ENCODE peak calls at places on chromosomes 12 and 14, in ten cellular contexts. P is fibroblast of mammary gland; Q is CD8-positive, alpha-beta T cell; Y is NCI-H2081; Z is IMR-90; U is amygdala; S is HuH-7; G is cardiac fibroblast; R is A172; V is H4. K is an unnamed sample.

GRCh38 chr14:33737446-33737845 is 213.4 kb downstream of the EGLN3 start:
- DNase-seq in Y (no peak), P (peak), S (no peak), R (peak), G (peak), Q (no peak), V (no peak), Z (no peak), U (no peak), K (peak)

GRCh38 chr14:23121401-23121800 is 2.3 kb upstream of the CEBPE start:
- DNase-seq in U (peak), P (peak), Q (no peak), V (no peak), G (peak), R (peak), S (no peak), Y (no peak), Z (peak), K (peak)

GRCh38 chr12:113186033-113186365 is 478 bp downstream of the RITA1 start:
- DNase-seq in R (no peak), G (peak), Z (peak), V (no peak), S (no peak), Q (no peak), U (no peak), Y (peak), P (peak), K (peak)

GRCh38 chr14:68449565-68450295 is 343.1 kb downstream of the ZFP36L1 start:
- DNase-seq in P (no peak), Q (no peak), G (no peak), V (no peak), U (no peak), Y (no peak), S (no peak), R (no peak), Z (no peak), K (no peak)

GRCh38 chr12:111546758-111547383 is 52.2 kb downstream of the ATXN2 start:
- DNase-seq in S (no peak), R (no peak), P (peak), G (no peak), U (no peak), Z (peak), V (no peak), Y (no peak), Q (no peak), K (no peak)

GRCh38 chr14:92348154-92348553 is 25.2 kb downstream of the SLC24A4 start:
- DNase-seq in V (no peak), P (no peak), Q (no peak), G (no peak), S (peak), Y (peak), U (no peak), R (no peak), Z (no peak), K (no peak)

GRCh38 chr12:10033783-10034381 is 3.4 kb downstream of the CLEC9A start:
- DNase-seq in Q (no peak), S (no peak), Z (peak), U (no peak), G (no peak), P (peak), Y (no peak), V (no peak), R (peak), K (peak)

GRCh38 chr14:24311837-24312615 is 724 bp downstream of the LTB4R start:
- DNase-seq in R (no peak), S (no peak), Z (no peak), U (no peak), P (peak), V (no peak), G (peak), Y (no peak), Q (no peak), K (peak)

GRCh38 chr12:19273482-19274330 is 144.2 kb downstream of the PLEKHA5 start:
- DNase-seq in Q (peak), S (no peak), G (peak), P (peak), Y (peak), U (no peak), R (peak), Z (peak), V (peak), K (peak)

GRCh38 chr14:91229743-91230200 is 14.7 kb downstream of the GPR68 start:
- DNase-seq in S (no peak), U (no peak), V (peak), Y (no peak), P (peak), Z (peak), R (peak), Q (peak), G (no peak), K (peak)

GRCh38 chr14:67787673-67788072 is 28.7 kb downstream of the ZFYVE26 start:
- DNase-seq in U (no peak), P (no peak), Z (no peak), R (no peak), Q (no peak), Y (no peak), V (no peak), G (no peak), S (no peak), K (no peak)

GRCh38 chr12:94037444-94037843 is 110.9 kb upstream of the PLXNC1 start:
- DNase-seq in G (peak), S (no peak), U (no peak), Z (no peak), P (no peak), V (no peak), Y (no peak), R (no peak), Q (no peak), K (no peak)

GRCh38 chr14:69242311-69243224 is 17.4 kb upstream of the GALNT16 start:
- DNase-seq in V (peak), Q (peak), P (peak), U (no peak), Z (peak), S (peak), R (peak), G (peak), Y (peak), K (peak)

GRCh38 chr12:99154264-99154982 is 493.1 kb upstream of the GARIN6 start:
- DNase-seq in Z (no peak), P (no peak), U (peak), R (peak), V (no peak), Q (no peak), Y (no peak), G (peak), S (no peak), K (peak)

GRCh38 chr12:49970658-49971057 is 2.1 kb upstream of the AQP6 start:
- DNase-seq in Y (no peak), S (peak), V (no peak), Z (no peak), P (no peak), Q (no peak), G (no peak), R (no peak), U (no peak), K (no peak)

GRCh38 chr14:100654814-100655795 is 67.9 kb upstream of the BEGAIN start:
- DNase-seq in V (no peak), R (no peak), P (no peak), Q (peak), Y (peak), U (peak), G (no peak), S (peak), Z (no peak), K (no peak)

GRCh38 chr14:24058260-24058950 is 6.6 kb downstream of the CARMIL3 start:
- DNase-seq in Z (peak), Y (peak), S (peak), V (peak), Q (no peak), G (peak), R (peak), U (peak), P (peak), K (peak)

GRCh38 chr12:62725781-62726180 is 209.2 kb downstream of the PPM1H start:
- DNase-seq in G (no peak), S (no peak), P (no peak), Q (no peak), V (no peak), Y (no peak), R (no peak), Z (no peak), U (no peak), K (no peak)

GRCh38 chr12:14619731-14620501 is 52.2 kb upstream of the PLBD1 start:
- DNase-seq in G (no peak), P (no peak), U (no peak), Y (no peak), S (no peak), V (no peak), Z (no peak), Q (no peak), R (no peak), K (no peak)

GRCh38 chr12:103908877-103909276 is 21.3 kb upstream of the HSP90B1 start:
- DNase-seq in V (no peak), G (peak), R (no peak), Z (peak), Q (no peak), S (no peak), P (no peak), U (no peak), Y (no peak), K (peak)

GRCh38 chr12:79294590-79294989 is 396.2 kb downstream of the PAWR start:
- DNase-seq in S (no peak), Z (no peak), P (no peak), U (no peak), Y (peak), V (no peak), G (no peak), Q (no peak), R (no peak), K (no peak)

GRCh38 chr12:39780527-39781446 is 161.2 kb upstream of the ABCD2 start:
- DNase-seq in P (peak), S (no peak), R (no peak), G (no peak), Y (peak), U (no peak), Q (no peak), Z (no peak), V (no peak), K (no peak)

GRCh38 chr12:62799766-62800406 is 135.1 kb downstream of the PPM1H start:
- DNase-seq in R (no peak), Y (no peak), Z (no peak), S (no peak), P (no peak), Q (no peak), U (no peak), V (no peak), G (no peak), K (no peak)

GRCh38 chr12:16833376-16833775 is 227.4 kb upstream of the LMO3 start:
- DNase-seq in V (no peak), Q (no peak), P (no peak), U (no peak), Z (no peak), S (no peak), G (no peak), R (no peak), Y (no peak), K (no peak)

GRCh38 chr12:49026101-49026500 is 7.5 kb upstream of the PRKAG1 start:
- DNase-seq in S (no peak), Y (no peak), Z (no peak), V (no peak), R (no peak), Q (no peak), P (no peak), U (no peak), G (no peak), K (no peak)

GRCh38 chr14:103232831-103233319 is 101.2 kb upstream of the EIF5 start:
- DNase-seq in V (no peak), P (no peak), Y (peak), U (no peak), Z (no peak), Q (no peak), G (no peak), S (no peak), R (no peak), K (no peak)

GRCh38 chr14:94681300-94682060 is 69.3 kb downstream of the SERPINA3 start:
- DNase-seq in U (no peak), R (peak), S (peak), G (peak), Q (no peak), P (peak), V (peak), Z (peak), Y (no peak), K (peak)

GRCh38 chr12:115756804-115757203 is 520.7 kb downstream of the MED13L start:
- DNase-seq in Q (no peak), V (no peak), P (no peak), U (no peak), G (no peak), Z (no peak), S (no peak), R (no peak), Y (no peak), K (no peak)

GRCh38 chr14:65115615-65116014 is 13.3 kb upstream of the MAX start:
- DNase-seq in Z (no peak), R (no peak), V (no peak), Q (no peak), Y (no peak), S (no peak), G (no peak), P (no peak), U (no peak), K (no peak)